ENCODE peak calls at places on chromosome 1, in seven cellular contexts. I is hippocampal formation; H is activated CD8-positive, alpha-beta memory T cell treated with anti-CD3 and anti-CD28 coated beads for 1 hour; W is activated T-cell treated with anti-CD3 and anti-CD28 coated beads for 24 hours; S is heart left ventricle; Q is WTC11; M is T-cell. A is an unnamed sample.
A peak's percentile ranks its signal among the peaks of the same experiment; 100 is the strongest.

GRCh38 chr1:57986432-57986831 is 560.1 kb downstream of the OMA1 start:
- DNase-seq in I (no peak), H (no peak), W (no peak), S (no peak), Q (no peak), M (no peak), A (no peak)

GRCh38 chr1:184888505-184888904 is 85.8 kb downstream of the NIBAN1 start:
- DNase-seq in I (no peak), H (no peak), W (no peak), S (no peak), Q (no peak), M (no peak), A (no peak)

GRCh38 chr1:170518965-170519364 is 13.0 kb upstream of the GORAB start:
- DNase-seq in I (no peak), H (no peak), W (no peak), S (no peak), Q (no peak), M (no peak), A (no peak)

GRCh38 chr1:61174060-61174788 is 91.9 kb downstream of the NFIA start:
- DNase-seq in I (no peak), H (no peak), W (no peak), S (no peak), Q (no peak), M (no peak), A (no peak)

GRCh38 chr1:79874289-79874688 is 867.8 kb upstream of the ADGRL4 start:
- DNase-seq in I (no peak), H (no peak), W (no peak), S (no peak), Q (no peak), M (no peak), A (no peak)

GRCh38 chr1:202076050-202076511 is 46.6 kb upstream of the GPR37L1 start:
- DNase-seq in I (no peak), H (no peak), W (no peak), S (no peak), Q (no peak), M (no peak), A (no peak)

GRCh38 chr1:36576677-36577076 is 94.0 kb upstream of the CSF3R start:
- DNase-seq in I (no peak), H (no peak), W (no peak), S (no peak), Q (no peak), M (no peak), A (no peak)

GRCh38 chr1:179026813-179027664 is 1.3 kb downstream of the FAM20B start:
- DNase-seq in I (no peak), H (no peak), W (no peak), S (no peak), Q (no peak), M (no peak), A (no peak)

GRCh38 chr1:228999776-229000175 is 264.5 kb downstream of the RHOU start:
- DNase-seq in I (no peak), H (no peak), W (no peak), S (no peak), Q (no peak), M (no peak), A (no peak)

GRCh38 chr1:35298464-35298863 is 30.0 kb downstream of the ZMYM4 start:
- DNase-seq in I (peak; percentile 37), H (no peak), W (no peak), S (no peak), Q (peak; percentile 28), M (peak; percentile 15), A (no peak)

GRCh38 chr1:66415326-66415725 is 118.6 kb upstream of the SGIP1 start:
- DNase-seq in I (no peak), H (no peak), W (no peak), S (no peak), Q (no peak), M (no peak), A (no peak)

GRCh38 chr1:20216574-20216973 is 30.3 kb upstream of the PLA2G2C start:
- DNase-seq in I (no peak), H (no peak), W (no peak), S (no peak), Q (no peak), M (no peak), A (no peak)

GRCh38 chr1:91889717-91890459 is 3.9 kb upstream of the TGFBR3 start:
- DNase-seq in I (no peak), H (no peak), W (no peak), S (no peak), Q (no peak), M (no peak), A (no peak)

GRCh38 chr1:2784854-2785630 is 16.5 kb downstream of the TTC34 start:
- DNase-seq in I (no peak), H (no peak), W (no peak), S (no peak), Q (no peak), M (no peak), A (no peak)

A was measured in upper lobe of right lung.